ENCODE peak calls at places on chromosomes 11 and 22, in four cellular contexts. One of them, this sample, is unnamed.

GRCh38 chr22:19430890-19431541 is 517 bp downstream of the HIRA start:
- DNase-seq in K562: peak
- DNase-seq in WTC11: peak
- DNase-seq in HepG2: peak
- DNase-seq in this sample: peak

GRCh38 chr11:8225589-8226036 is 38.1 kb downstream of the LMO1 start:
- DNase-seq in K562: peak
- DNase-seq in WTC11: peak
- DNase-seq in HepG2: peak
- DNase-seq in this sample: peak

GRCh38 chr11:95884364-95884763 is 39.5 kb downstream of the MTMR2 start:
- DNase-seq in K562: no peak
- DNase-seq in WTC11: no peak
- DNase-seq in HepG2: no peak
- DNase-seq in this sample: no peak

GRCh38 chr11:47595029-47595428 is 818 bp upstream of the C1QTNF4 start:
- DNase-seq in K562: no peak
- DNase-seq in WTC11: no peak
- DNase-seq in HepG2: no peak
- DNase-seq in this sample: no peak

GRCh38 chr11:74147199-74147929 is 23.4 kb downstream of the C2CD3 start:
- DNase-seq in K562: no peak
- DNase-seq in WTC11: no peak
- DNase-seq in HepG2: no peak
- DNase-seq in this sample: no peak

GRCh38 chr22:45441158-45441557 is 27.7 kb downstream of the RIBC2 start:
- DNase-seq in K562: no peak
- DNase-seq in WTC11: peak
- DNase-seq in HepG2: peak
- DNase-seq in this sample: peak

GRCh38 chr22:30733081-30733680 is 38.5 kb downstream of the OSBP2 start:
- DNase-seq in K562: no peak
- DNase-seq in WTC11: no peak
- DNase-seq in HepG2: no peak
- DNase-seq in this sample: no peak

GRCh38 chr11:82976786-82977185 is 75.2 kb downstream of the DDIAS start:
- DNase-seq in K562: no peak
- DNase-seq in WTC11: no peak
- DNase-seq in HepG2: no peak
- DNase-seq in this sample: no peak

GRCh38 chr11:27894552-27894951 is 194.3 kb upstream of the BDNF start:
- DNase-seq in K562: no peak
- DNase-seq in WTC11: no peak
- DNase-seq in HepG2: no peak
- DNase-seq in this sample: no peak

GRCh38 chr11:9752091-9752490 is 88.2 kb downstream of the SWAP70 start:
- DNase-seq in K562: peak
- DNase-seq in WTC11: no peak
- DNase-seq in HepG2: peak
- DNase-seq in this sample: no peak

GRCh38 chr11:100220801-100221200 is 466.3 kb upstream of the ARHGAP42 start:
- DNase-seq in K562: no peak
- DNase-seq in WTC11: no peak
- DNase-seq in HepG2: no peak
- DNase-seq in this sample: no peak

GRCh38 chr11:128448487-128448886 is 138.9 kb downstream of the ETS1 start:
- DNase-seq in K562: no peak
- DNase-seq in WTC11: no peak
- DNase-seq in HepG2: peak
- DNase-seq in this sample: peak

GRCh38 chr11:94649254-94649653 is 82.1 kb downstream of the PIWIL4 start:
- DNase-seq in K562: no peak
- DNase-seq in WTC11: no peak
- DNase-seq in HepG2: no peak
- DNase-seq in this sample: no peak

GRCh38 chr11:64526356-64526755 is 64.7 kb upstream of the SLC22A12 start:
- DNase-seq in K562: no peak
- DNase-seq in WTC11: no peak
- DNase-seq in HepG2: no peak
- DNase-seq in this sample: no peak

GRCh38 chr11:57324154-57324885 is 432 bp downstream of the TNKS1BP1 start:
- DNase-seq in K562: peak
- DNase-seq in WTC11: peak
- DNase-seq in HepG2: no peak
- DNase-seq in this sample: peak

GRCh38 chr11:3962406-3962840 is 107.0 kb downstream of the STIM1 start:
- DNase-seq in K562: no peak
- DNase-seq in WTC11: no peak
- DNase-seq in HepG2: no peak
- DNase-seq in this sample: no peak

GRCh38 chr11:19829109-19829790 is 116.6 kb downstream of the NAV2 start:
- DNase-seq in K562: no peak
- DNase-seq in WTC11: no peak
- DNase-seq in HepG2: no peak
- DNase-seq in this sample: no peak

GRCh38 chr11:9250139-9250582 is 15.0 kb downstream of the DENND5A start:
- DNase-seq in K562: no peak
- DNase-seq in WTC11: no peak
- DNase-seq in HepG2: no peak
- DNase-seq in this sample: no peak

GRCh38 chr11:79440451-79441158 is at the start of gene TENM4:
- DNase-seq in K562: no peak
- DNase-seq in WTC11: peak
- DNase-seq in HepG2: no peak
- DNase-seq in this sample: no peak

GRCh38 chr11:18624161-18624560 is 10.0 kb downstream of the SPTY2D1 start:
- DNase-seq in K562: no peak
- DNase-seq in WTC11: no peak
- DNase-seq in HepG2: no peak
- DNase-seq in this sample: no peak

GRCh38 chr22:25956801-25957200 is 212.5 kb upstream of the SEZ6L start:
- DNase-seq in K562: no peak
- DNase-seq in WTC11: no peak
- DNase-seq in HepG2: no peak
- DNase-seq in this sample: no peak

GRCh38 chr11:24253237-24253760 is 243.6 kb upstream of the LUZP2 start:
- DNase-seq in K562: no peak
- DNase-seq in WTC11: no peak
- DNase-seq in HepG2: no peak
- DNase-seq in this sample: no peak

GRCh38 chr11:17812286-17813187 is 78.0 kb downstream of the KCNC1 start:
- DNase-seq in K562: no peak
- DNase-seq in WTC11: no peak
- DNase-seq in HepG2: no peak
- DNase-seq in this sample: no peak

GRCh38 chr11:42526366-42526765 is 785.4 kb upstream of the API5 start:
- DNase-seq in K562: no peak
- DNase-seq in WTC11: no peak
- DNase-seq in HepG2: no peak
- DNase-seq in this sample: no peak

GRCh38 chr11:32779131-32779530 is 15.3 kb downstream of the CCDC73 start:
- DNase-seq in K562: no peak
- DNase-seq in WTC11: no peak
- DNase-seq in HepG2: no peak
- DNase-seq in this sample: no peak

GRCh38 chr11:102620858-102621561 is 4.1 kb downstream of the MMP20 start:
- DNase-seq in K562: no peak
- DNase-seq in WTC11: no peak
- DNase-seq in HepG2: no peak
- DNase-seq in this sample: no peak

GRCh38 chr11:102237096-102237735 is 80.1 kb upstream of the BIRC3 start:
- DNase-seq in K562: no peak
- DNase-seq in WTC11: no peak
- DNase-seq in HepG2: no peak
- DNase-seq in this sample: no peak

GRCh38 chr11:119990306-119991021 is 147.4 kb downstream of the TRIM29 start:
- DNase-seq in K562: no peak
- DNase-seq in WTC11: no peak
- DNase-seq in HepG2: no peak
- DNase-seq in this sample: no peak

GRCh38 chr11:67604815-67605214 is 1.9 kb upstream of the NDUFV1 start:
- DNase-seq in K562: no peak
- DNase-seq in WTC11: no peak
- DNase-seq in HepG2: no peak
- DNase-seq in this sample: no peak

GRCh38 chr11:99687320-99687719 is 666.6 kb downstream of the CNTN5 start:
- DNase-seq in K562: no peak
- DNase-seq in WTC11: no peak
- DNase-seq in HepG2: no peak
- DNase-seq in this sample: no peak

GRCh38 chr11:1391165-1392010 is 1.7 kb downstream of the BRSK2 start:
- DNase-seq in K562: no peak
- DNase-seq in WTC11: peak
- DNase-seq in HepG2: no peak
- DNase-seq in this sample: no peak

GRCh38 chr11:34030386-34030785 is 21.1 kb upstream of the CAPRIN1 start:
- DNase-seq in K562: no peak
- DNase-seq in WTC11: no peak
- DNase-seq in HepG2: no peak
- DNase-seq in this sample: no peak

GRCh38 chr11:103091024-103091423 is 936 bp downstream of the DCUN1D5 start:
- DNase-seq in K562: peak
- DNase-seq in WTC11: no peak
- DNase-seq in HepG2: peak
- DNase-seq in this sample: peak

GRCh38 chr22:44204937-44205712 is 24.4 kb downstream of the PARVG start:
- DNase-seq in K562: no peak
- DNase-seq in WTC11: peak
- DNase-seq in HepG2: no peak
- DNase-seq in this sample: no peak

GRCh38 chr11:69667619-69668604 is 7.2 kb downstream of the LTO1 start:
- DNase-seq in K562: no peak
- DNase-seq in WTC11: no peak
- DNase-seq in HepG2: peak
- DNase-seq in this sample: no peak

GRCh38 chr11:71139516-71140205 is 112.7 kb downstream of the SHANK2 start:
- DNase-seq in K562: no peak
- DNase-seq in WTC11: no peak
- DNase-seq in HepG2: peak
- DNase-seq in this sample: no peak

DNA sequence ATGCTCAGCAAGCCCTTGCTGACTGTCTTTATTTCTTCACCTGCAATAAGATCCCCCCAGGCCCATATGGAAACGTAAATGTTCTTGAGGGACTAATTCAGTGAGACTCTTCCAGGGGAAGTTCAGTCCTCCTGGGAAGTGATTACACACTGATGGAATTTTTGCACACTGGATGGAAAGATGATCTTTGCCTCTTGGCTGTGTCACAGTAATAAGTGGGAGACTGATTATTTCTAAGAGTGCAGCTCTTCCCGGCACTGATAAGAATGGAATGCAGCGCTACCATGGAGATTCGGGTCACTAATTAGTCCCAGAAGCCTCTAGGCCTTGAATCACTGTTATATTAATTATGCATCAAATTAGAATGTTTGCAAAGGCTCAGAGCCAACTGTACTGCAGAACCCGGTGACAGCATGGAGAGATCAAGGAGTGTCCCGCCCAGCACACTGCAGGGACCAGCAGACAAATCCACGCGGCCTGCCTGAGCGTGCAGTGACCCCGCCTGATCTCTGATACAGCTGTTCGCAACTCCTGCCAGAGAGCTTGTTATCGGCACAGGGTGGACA is 178.3 kb downstream of the SNX19 start:
- DNase-seq in K562: no peak
- DNase-seq in WTC11: no peak
- DNase-seq in HepG2: no peak
- DNase-seq in this sample: no peak
- TF ChIP-seq HMGXB4 in K562: no peak
- TF ChIP-seq HMGXB4 in WTC11: no peak
- TF ChIP-seq HMGXB4 in HepG2: no peak
- TF ChIP-seq HMGXB4 in this sample: no peak

DNA sequence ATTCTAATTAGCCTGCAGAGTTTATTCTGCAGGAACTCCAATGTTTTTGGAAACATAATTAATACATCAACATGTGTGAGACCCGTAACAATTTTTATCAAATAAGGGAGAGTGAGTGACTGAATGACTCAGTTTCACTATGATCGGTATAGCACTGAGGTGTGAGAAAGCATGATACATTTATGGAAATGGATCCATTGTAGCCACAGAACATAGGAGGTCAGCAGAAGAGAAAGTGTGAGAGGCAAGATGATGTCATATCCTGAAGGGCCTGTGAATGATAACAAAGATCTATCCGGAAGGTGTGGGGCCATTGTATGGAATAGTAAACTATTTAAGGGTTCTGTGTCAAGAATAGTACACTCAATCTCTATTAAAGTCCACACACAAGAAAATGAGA is 1406.1 kb upstream of the TENM4 start:
- DNase-seq in K562: no peak
- DNase-seq in WTC11: no peak
- DNase-seq in HepG2: no peak
- DNase-seq in this sample: no peak
- TF ChIP-seq HMGXB4 in K562: no peak
- TF ChIP-seq HMGXB4 in WTC11: no peak
- TF ChIP-seq HMGXB4 in HepG2: no peak
- TF ChIP-seq HMGXB4 in this sample: no peak

GRCh38 chr11:77184136-77184860 is 56.3 kb downstream of the MYO7A start:
- DNase-seq in K562: no peak
- DNase-seq in WTC11: no peak
- DNase-seq in HepG2: no peak
- DNase-seq in this sample: no peak

GRCh38 chr11:77181226-77181625 is 53.2 kb downstream of the MYO7A start:
- DNase-seq in K562: no peak
- DNase-seq in WTC11: no peak
- DNase-seq in HepG2: no peak
- DNase-seq in this sample: no peak

GRCh38 chr11:77181799-77182541 is 53.9 kb downstream of the MYO7A start:
- DNase-seq in K562: no peak
- DNase-seq in WTC11: no peak
- DNase-seq in HepG2: no peak
- DNase-seq in this sample: no peak

GRCh38 chr11:77182542-77183420 is 54.7 kb downstream of the MYO7A start:
- DNase-seq in K562: no peak
- DNase-seq in WTC11: no peak
- DNase-seq in HepG2: no peak
- DNase-seq in this sample: no peak

GRCh38 chr11:77183421-77183984 is 55.5 kb downstream of the MYO7A start:
- DNase-seq in K562: no peak
- DNase-seq in WTC11: no peak
- DNase-seq in HepG2: no peak
- DNase-seq in this sample: no peak
- TF ChIP-seq HMGXB4 in K562: no peak
- TF ChIP-seq HMGXB4 in WTC11: no peak
- TF ChIP-seq HMGXB4 in HepG2: no peak
- TF ChIP-seq HMGXB4 in this sample: no peak

GRCh38 chr22:39473856-39474255 is 17.0 kb downstream of the MGAT3 start:
- DNase-seq in K562: no peak
- DNase-seq in WTC11: no peak
- DNase-seq in HepG2: no peak
- DNase-seq in this sample: no peak

GRCh38 chr22:39470462-39471335 is 13.9 kb downstream of the MGAT3 start:
- DNase-seq in K562: no peak
- DNase-seq in WTC11: no peak
- DNase-seq in HepG2: peak
- DNase-seq in this sample: no peak

GRCh38 chr22:39469681-39470461 is 13.1 kb downstream of the MGAT3 start:
- DNase-seq in K562: no peak
- DNase-seq in WTC11: no peak
- DNase-seq in HepG2: peak
- DNase-seq in this sample: no peak

GRCh38 chr22:39472570-39473556 is 16.1 kb downstream of the MGAT3 start:
- DNase-seq in K562: peak
- DNase-seq in WTC11: no peak
- DNase-seq in HepG2: no peak
- DNase-seq in this sample: no peak

GRCh38 chr22:39471421-39472141 is 14.8 kb downstream of the MGAT3 start:
- DNase-seq in K562: no peak
- DNase-seq in WTC11: no peak
- DNase-seq in HepG2: no peak
- DNase-seq in this sample: no peak
- TF ChIP-seq HMGXB4 in K562: no peak
- TF ChIP-seq HMGXB4 in WTC11: no peak
- TF ChIP-seq HMGXB4 in HepG2: no peak
- TF ChIP-seq HMGXB4 in this sample: no peak